ENCODE peak calls at places on chromosomes 12 and 14, in five cellular contexts. One of them, this sample, is unnamed.

GRCh38 chr14:25911831-25912230 is 686.0 kb downstream of the NOVA1 start:
- DNase-seq in activated CD4-positive, alpha-beta T cell treated with anti-CD3 and anti-CD28 coated beads, Interleukin-2, amount 10 ng/mL, durations not matched to agents 7 days and 5 days: no peak
- DNase-seq in Daoy: no peak
- DNase-seq in frontal cortex: no peak
- DNase-seq in DMS79: no peak
- DNase-seq in this sample: no peak

GRCh38 chr12:124842073-124842749 is 21.5 kb downstream of the SCARB1 start:
- DNase-seq in activated CD4-positive, alpha-beta T cell treated with anti-CD3 and anti-CD28 coated beads, Interleukin-2, amount 10 ng/mL, durations not matched to agents 7 days and 5 days: no peak
- DNase-seq in Daoy: no peak
- DNase-seq in frontal cortex: no peak
- DNase-seq in DMS79: no peak
- DNase-seq in this sample: no peak

GRCh38 chr14:104289485-104289884 is 151.1 kb downstream of the KIF26A start:
- DNase-seq in activated CD4-positive, alpha-beta T cell treated with anti-CD3 and anti-CD28 coated beads, Interleukin-2, amount 10 ng/mL, durations not matched to agents 7 days and 5 days: no peak
- DNase-seq in Daoy: no peak
- DNase-seq in frontal cortex: no peak
- DNase-seq in DMS79: no peak
- DNase-seq in this sample: no peak

GRCh38 chr12:57190037-57190436 is 26.6 kb upstream of the NXPH4 start:
- DNase-seq in activated CD4-positive, alpha-beta T cell treated with anti-CD3 and anti-CD28 coated beads, Interleukin-2, amount 10 ng/mL, durations not matched to agents 7 days and 5 days: no peak
- DNase-seq in Daoy: no peak
- DNase-seq in frontal cortex: no peak
- DNase-seq in DMS79: peak
- DNase-seq in this sample: no peak

GRCh38 chr12:101407438-101408345 is at the start of gene ARL1:
- DNase-seq in activated CD4-positive, alpha-beta T cell treated with anti-CD3 and anti-CD28 coated beads, Interleukin-2, amount 10 ng/mL, durations not matched to agents 7 days and 5 days: peak
- DNase-seq in Daoy: peak
- DNase-seq in frontal cortex: peak
- DNase-seq in DMS79: peak
- DNase-seq in this sample: peak

GRCh38 chr14:101727611-101728010 is 33.9 kb upstream of the PPP2R5C start:
- DNase-seq in activated CD4-positive, alpha-beta T cell treated with anti-CD3 and anti-CD28 coated beads, Interleukin-2, amount 10 ng/mL, durations not matched to agents 7 days and 5 days: no peak
- DNase-seq in Daoy: no peak
- DNase-seq in frontal cortex: no peak
- DNase-seq in DMS79: no peak
- DNase-seq in this sample: no peak

GRCh38 chr12:120736404-120737331 is 11.0 kb downstream of the ACADS start:
- DNase-seq in activated CD4-positive, alpha-beta T cell treated with anti-CD3 and anti-CD28 coated beads, Interleukin-2, amount 10 ng/mL, durations not matched to agents 7 days and 5 days: no peak
- DNase-seq in Daoy: no peak
- DNase-seq in frontal cortex: no peak
- DNase-seq in DMS79: no peak
- DNase-seq in this sample: no peak

GRCh38 chr12:21659383-21659782 is 1.7 kb upstream of the LDHB start:
- DNase-seq in activated CD4-positive, alpha-beta T cell treated with anti-CD3 and anti-CD28 coated beads, Interleukin-2, amount 10 ng/mL, durations not matched to agents 7 days and 5 days: no peak
- DNase-seq in Daoy: no peak
- DNase-seq in frontal cortex: no peak
- DNase-seq in DMS79: no peak
- DNase-seq in this sample: no peak

GRCh38 chr12:63897931-63898330 is 53.4 kb downstream of the SRGAP1 start:
- DNase-seq in activated CD4-positive, alpha-beta T cell treated with anti-CD3 and anti-CD28 coated beads, Interleukin-2, amount 10 ng/mL, durations not matched to agents 7 days and 5 days: no peak
- DNase-seq in Daoy: peak
- DNase-seq in frontal cortex: no peak
- DNase-seq in DMS79: no peak
- DNase-seq in this sample: no peak

GRCh38 chr12:84911331-84912190 is 1.0 kb downstream of the SLC6A15 start:
- DNase-seq in activated CD4-positive, alpha-beta T cell treated with anti-CD3 and anti-CD28 coated beads, Interleukin-2, amount 10 ng/mL, durations not matched to agents 7 days and 5 days: peak
- DNase-seq in Daoy: peak
- DNase-seq in frontal cortex: peak
- DNase-seq in DMS79: no peak
- DNase-seq in this sample: peak

GRCh38 chr12:40212566-40212965 is 12.2 kb upstream of the LRRK2 start:
- DNase-seq in activated CD4-positive, alpha-beta T cell treated with anti-CD3 and anti-CD28 coated beads, Interleukin-2, amount 10 ng/mL, durations not matched to agents 7 days and 5 days: no peak
- DNase-seq in Daoy: no peak
- DNase-seq in frontal cortex: no peak
- DNase-seq in DMS79: no peak
- DNase-seq in this sample: no peak

GRCh38 chr12:77124767-77125166 is 59.4 kb upstream of the E2F7 start:
- DNase-seq in activated CD4-positive, alpha-beta T cell treated with anti-CD3 and anti-CD28 coated beads, Interleukin-2, amount 10 ng/mL, durations not matched to agents 7 days and 5 days: no peak
- DNase-seq in Daoy: peak
- DNase-seq in frontal cortex: no peak
- DNase-seq in DMS79: no peak
- DNase-seq in this sample: no peak

GRCh38 chr14:98489115-98489514 is 782.9 kb downstream of the BCL11B start:
- DNase-seq in activated CD4-positive, alpha-beta T cell treated with anti-CD3 and anti-CD28 coated beads, Interleukin-2, amount 10 ng/mL, durations not matched to agents 7 days and 5 days: no peak
- DNase-seq in Daoy: peak
- DNase-seq in frontal cortex: no peak
- DNase-seq in DMS79: no peak
- DNase-seq in this sample: no peak

GRCh38 chr12:21551811-21552469 is 25.8 kb downstream of the SPX start:
- DNase-seq in activated CD4-positive, alpha-beta T cell treated with anti-CD3 and anti-CD28 coated beads, Interleukin-2, amount 10 ng/mL, durations not matched to agents 7 days and 5 days: no peak
- DNase-seq in Daoy: no peak
- DNase-seq in frontal cortex: no peak
- DNase-seq in DMS79: no peak
- DNase-seq in this sample: no peak

GRCh38 chr12:89951694-89952060 is 243.0 kb upstream of the ATP2B1 start:
- DNase-seq in activated CD4-positive, alpha-beta T cell treated with anti-CD3 and anti-CD28 coated beads, Interleukin-2, amount 10 ng/mL, durations not matched to agents 7 days and 5 days: no peak
- DNase-seq in Daoy: no peak
- DNase-seq in frontal cortex: no peak
- DNase-seq in DMS79: no peak
- DNase-seq in this sample: no peak

GRCh38 chr14:35068238-35069012 is 22.4 kb downstream of the FAM177A1 start:
- DNase-seq in activated CD4-positive, alpha-beta T cell treated with anti-CD3 and anti-CD28 coated beads, Interleukin-2, amount 10 ng/mL, durations not matched to agents 7 days and 5 days: no peak
- DNase-seq in Daoy: no peak
- DNase-seq in frontal cortex: no peak
- DNase-seq in DMS79: no peak
- DNase-seq in this sample: no peak

GRCh38 chr14:103108749-103109207 is 14.3 kb downstream of the EXOC3L4 start:
- DNase-seq in activated CD4-positive, alpha-beta T cell treated with anti-CD3 and anti-CD28 coated beads, Interleukin-2, amount 10 ng/mL, durations not matched to agents 7 days and 5 days: no peak
- DNase-seq in Daoy: peak
- DNase-seq in frontal cortex: no peak
- DNase-seq in DMS79: no peak
- DNase-seq in this sample: peak

GRCh38 chr12:130669205-130669557 is 46.9 kb downstream of the RIMBP2 start:
- DNase-seq in activated CD4-positive, alpha-beta T cell treated with anti-CD3 and anti-CD28 coated beads, Interleukin-2, amount 10 ng/mL, durations not matched to agents 7 days and 5 days: no peak
- DNase-seq in Daoy: no peak
- DNase-seq in frontal cortex: no peak
- DNase-seq in DMS79: no peak
- DNase-seq in this sample: no peak

GRCh38 chr14:51653855-51654548 is 2.3 kb downstream of the FRMD6 start:
- DNase-seq in activated CD4-positive, alpha-beta T cell treated with anti-CD3 and anti-CD28 coated beads, Interleukin-2, amount 10 ng/mL, durations not matched to agents 7 days and 5 days: no peak
- DNase-seq in Daoy: peak
- DNase-seq in frontal cortex: no peak
- DNase-seq in DMS79: no peak
- DNase-seq in this sample: no peak

GRCh38 chr12:122894173-122895121 is 1.5 kb downstream of the VPS37B start:
- DNase-seq in activated CD4-positive, alpha-beta T cell treated with anti-CD3 and anti-CD28 coated beads, Interleukin-2, amount 10 ng/mL, durations not matched to agents 7 days and 5 days: no peak
- DNase-seq in Daoy: peak
- DNase-seq in frontal cortex: no peak
- DNase-seq in DMS79: no peak
- DNase-seq in this sample: no peak